ENCODE peak calls at places on chromosomes 7 and 10, in four cellular contexts. One of them, this sample, is unnamed.

GRCh38 chr10:89159761-89160160 is 47.4 kb downstream of the CH25H start:
- DNase-seq in iris pigment epithelial cell: no peak
- DNase-seq in activated CD8-positive, alpha-beta memory T cell treated with anti-CD3 and anti-CD28 coated beads, Interleukin-2, amount 50 U/mL, for 4 hours: no peak
- DNase-seq in kidney glomerular epithelial cell: no peak
- DNase-seq in this sample: no peak

GRCh38 chr10:84344560-84344959 is 16.2 kb downstream of the CCSER2 start:
- DNase-seq in iris pigment epithelial cell: no peak
- DNase-seq in activated CD8-positive, alpha-beta memory T cell treated with anti-CD3 and anti-CD28 coated beads, Interleukin-2, amount 50 U/mL, for 4 hours: no peak
- DNase-seq in kidney glomerular epithelial cell: no peak
- DNase-seq in this sample: no peak

GRCh38 chr10:49661291-49661856 is 18.1 kb upstream of the C10orf53 start:
- DNase-seq in activated CD8-positive, alpha-beta memory T cell treated with anti-CD3 and anti-CD28 coated beads, Interleukin-2, amount 50 U/mL, for 4 hours: no peak
- DNase-seq in kidney glomerular epithelial cell: no peak
- DNase-seq in iris pigment epithelial cell: no peak
- DNase-seq in this sample: peak; percentile 63

GRCh38 chr7:75989726-75990388 is 4.5 kb downstream of the TMEM120A start:
- DNase-seq in iris pigment epithelial cell: no peak
- DNase-seq in kidney glomerular epithelial cell: no peak
- DNase-seq in activated CD8-positive, alpha-beta memory T cell treated with anti-CD3 and anti-CD28 coated beads, Interleukin-2, amount 50 U/mL, for 4 hours: no peak
- DNase-seq in this sample: no peak

GRCh38 chr10:125377368-125377767 is 217.0 kb upstream of the CTBP2 start:
- DNase-seq in kidney glomerular epithelial cell: no peak
- DNase-seq in iris pigment epithelial cell: no peak
- DNase-seq in activated CD8-positive, alpha-beta memory T cell treated with anti-CD3 and anti-CD28 coated beads, Interleukin-2, amount 50 U/mL, for 4 hours: no peak
- DNase-seq in this sample: no peak

GRCh38 chr10:106992064-106992463 is 172.4 kb downstream of the SORCS1 start:
- DNase-seq in kidney glomerular epithelial cell: no peak
- DNase-seq in activated CD8-positive, alpha-beta memory T cell treated with anti-CD3 and anti-CD28 coated beads, Interleukin-2, amount 50 U/mL, for 4 hours: no peak
- DNase-seq in iris pigment epithelial cell: no peak
- DNase-seq in this sample: no peak

GRCh38 chr7:109092268-109092667 is 522.6 kb downstream of the DNAJB9 start:
- DNase-seq in kidney glomerular epithelial cell: no peak
- DNase-seq in iris pigment epithelial cell: no peak
- DNase-seq in activated CD8-positive, alpha-beta memory T cell treated with anti-CD3 and anti-CD28 coated beads, Interleukin-2, amount 50 U/mL, for 4 hours: no peak
- DNase-seq in this sample: no peak

GRCh38 chr10:91796332-91797076 is 1.7 kb upstream of the TNKS2 start:
- DNase-seq in activated CD8-positive, alpha-beta memory T cell treated with anti-CD3 and anti-CD28 coated beads, Interleukin-2, amount 50 U/mL, for 4 hours: peak; percentile 44
- DNase-seq in kidney glomerular epithelial cell: no peak
- DNase-seq in iris pigment epithelial cell: peak; percentile 10
- DNase-seq in this sample: peak; percentile 16

GRCh38 chr10:89224697-89225443 is 17.8 kb upstream of the CH25H start:
- DNase-seq in kidney glomerular epithelial cell: no peak
- DNase-seq in iris pigment epithelial cell: peak; percentile 23
- DNase-seq in activated CD8-positive, alpha-beta memory T cell treated with anti-CD3 and anti-CD28 coated beads, Interleukin-2, amount 50 U/mL, for 4 hours: no peak
- DNase-seq in this sample: no peak

GRCh38 chr7:377069-378040 is 87.4 kb downstream of the FOXL3 start:
- DNase-seq in activated CD8-positive, alpha-beta memory T cell treated with anti-CD3 and anti-CD28 coated beads, Interleukin-2, amount 50 U/mL, for 4 hours: peak; percentile 15
- DNase-seq in iris pigment epithelial cell: no peak
- DNase-seq in kidney glomerular epithelial cell: no peak
- DNase-seq in this sample: no peak

GRCh38 chr10:43945908-43946307 is 297.2 kb upstream of the ZNF32 start:
- DNase-seq in kidney glomerular epithelial cell: no peak
- DNase-seq in iris pigment epithelial cell: no peak
- DNase-seq in activated CD8-positive, alpha-beta memory T cell treated with anti-CD3 and anti-CD28 coated beads, Interleukin-2, amount 50 U/mL, for 4 hours: no peak
- DNase-seq in this sample: no peak

GRCh38 chr7:138208010-138208634 is 131.9 kb downstream of the AKR1D1 start:
- DNase-seq in activated CD8-positive, alpha-beta memory T cell treated with anti-CD3 and anti-CD28 coated beads, Interleukin-2, amount 50 U/mL, for 4 hours: no peak
- DNase-seq in kidney glomerular epithelial cell: no peak
- DNase-seq in iris pigment epithelial cell: no peak
- DNase-seq in this sample: no peak

GRCh38 chr10:113639966-113640365 is 23.9 kb downstream of the NRAP start:
- DNase-seq in iris pigment epithelial cell: no peak
- DNase-seq in activated CD8-positive, alpha-beta memory T cell treated with anti-CD3 and anti-CD28 coated beads, Interleukin-2, amount 50 U/mL, for 4 hours: no peak
- DNase-seq in kidney glomerular epithelial cell: no peak
- DNase-seq in this sample: no peak

GRCh38 chr7:150947761-150948680 is 30.1 kb downstream of the KCNH2 start:
- DNase-seq in kidney glomerular epithelial cell: no peak
- DNase-seq in iris pigment epithelial cell: no peak
- DNase-seq in activated CD8-positive, alpha-beta memory T cell treated with anti-CD3 and anti-CD28 coated beads, Interleukin-2, amount 50 U/mL, for 4 hours: peak; percentile 13
- DNase-seq in this sample: no peak

GRCh38 chr7:84372155-84372621 is 177.6 kb upstream of the SEMA3A start:
- DNase-seq in activated CD8-positive, alpha-beta memory T cell treated with anti-CD3 and anti-CD28 coated beads, Interleukin-2, amount 50 U/mL, for 4 hours: no peak
- DNase-seq in kidney glomerular epithelial cell: peak; percentile 33
- DNase-seq in iris pigment epithelial cell: peak; percentile 99
- DNase-seq in this sample: no peak

GRCh38 chr10:784759-785538 is 95.5 kb upstream of the DIP2C start:
- DNase-seq in iris pigment epithelial cell: peak; percentile 78
- DNase-seq in activated CD8-positive, alpha-beta memory T cell treated with anti-CD3 and anti-CD28 coated beads, Interleukin-2, amount 50 U/mL, for 4 hours: peak; percentile 46
- DNase-seq in kidney glomerular epithelial cell: peak; percentile 41
- DNase-seq in this sample: no peak

GRCh38 chr7:102444961-102445673 is 11.7 kb downstream of the ORAI2 start:
- DNase-seq in iris pigment epithelial cell: no peak
- DNase-seq in kidney glomerular epithelial cell: no peak
- DNase-seq in activated CD8-positive, alpha-beta memory T cell treated with anti-CD3 and anti-CD28 coated beads, Interleukin-2, amount 50 U/mL, for 4 hours: no peak
- DNase-seq in this sample: no peak

GRCh38 chr7:7427363-7427762 is 108.3 kb downstream of the COL28A1 start:
- DNase-seq in kidney glomerular epithelial cell: no peak
- DNase-seq in iris pigment epithelial cell: no peak
- DNase-seq in activated CD8-positive, alpha-beta memory T cell treated with anti-CD3 and anti-CD28 coated beads, Interleukin-2, amount 50 U/mL, for 4 hours: no peak
- DNase-seq in this sample: no peak

GRCh38 chr10:24793648-24794379 is 70.1 kb upstream of the ARHGAP21 start:
- DNase-seq in activated CD8-positive, alpha-beta memory T cell treated with anti-CD3 and anti-CD28 coated beads, Interleukin-2, amount 50 U/mL, for 4 hours: no peak
- DNase-seq in iris pigment epithelial cell: peak; percentile 47
- DNase-seq in kidney glomerular epithelial cell: no peak
- DNase-seq in this sample: no peak

GRCh38 chr7:111873963-111874693 is 311.8 kb upstream of the IMMP2L start:
- DNase-seq in iris pigment epithelial cell: no peak
- DNase-seq in kidney glomerular epithelial cell: no peak
- DNase-seq in activated CD8-positive, alpha-beta memory T cell treated with anti-CD3 and anti-CD28 coated beads, Interleukin-2, amount 50 U/mL, for 4 hours: no peak
- DNase-seq in this sample: no peak

GRCh38 chr7:2321020-2321419 is 6.8 kb upstream of the SNX8 start:
- DNase-seq in kidney glomerular epithelial cell: peak; percentile 13
- DNase-seq in iris pigment epithelial cell: no peak
- DNase-seq in activated CD8-positive, alpha-beta memory T cell treated with anti-CD3 and anti-CD28 coated beads, Interleukin-2, amount 50 U/mL, for 4 hours: no peak
- DNase-seq in this sample: peak; percentile 31

GRCh38 chr10:31698169-31698890 is 230.3 kb downstream of the ARHGAP12 start:
- DNase-seq in activated CD8-positive, alpha-beta memory T cell treated with anti-CD3 and anti-CD28 coated beads, Interleukin-2, amount 50 U/mL, for 4 hours: no peak
- DNase-seq in iris pigment epithelial cell: peak; percentile 93
- DNase-seq in kidney glomerular epithelial cell: no peak
- DNase-seq in this sample: no peak

GRCh38 chr7:47380325-47381131 is 201.4 kb downstream of the TNS3 start:
- DNase-seq in activated CD8-positive, alpha-beta memory T cell treated with anti-CD3 and anti-CD28 coated beads, Interleukin-2, amount 50 U/mL, for 4 hours: no peak
- DNase-seq in iris pigment epithelial cell: peak; percentile 25
- DNase-seq in kidney glomerular epithelial cell: peak; percentile 44
- DNase-seq in this sample: no peak

GRCh38 chr7:143878884-143879283 is 23.1 kb downstream of the TCAF1 start:
- DNase-seq in activated CD8-positive, alpha-beta memory T cell treated with anti-CD3 and anti-CD28 coated beads, Interleukin-2, amount 50 U/mL, for 4 hours: no peak
- DNase-seq in iris pigment epithelial cell: no peak
- DNase-seq in kidney glomerular epithelial cell: no peak
- DNase-seq in this sample: no peak

GRCh38 chr10:112622786-112623185 is 175.8 kb downstream of the VTI1A start:
- DNase-seq in activated CD8-positive, alpha-beta memory T cell treated with anti-CD3 and anti-CD28 coated beads, Interleukin-2, amount 50 U/mL, for 4 hours: no peak
- DNase-seq in iris pigment epithelial cell: no peak
- DNase-seq in kidney glomerular epithelial cell: no peak
- DNase-seq in this sample: no peak

GRCh38 chr7:129882531-129882930 is 70.2 kb downstream of the UBE2H start:
- DNase-seq in activated CD8-positive, alpha-beta memory T cell treated with anti-CD3 and anti-CD28 coated beads, Interleukin-2, amount 50 U/mL, for 4 hours: no peak
- DNase-seq in iris pigment epithelial cell: peak; percentile 31
- DNase-seq in kidney glomerular epithelial cell: no peak
- DNase-seq in this sample: no peak

GRCh38 chr7:140576589-140576988 is 64.0 kb downstream of the DENND2A start:
- DNase-seq in iris pigment epithelial cell: no peak
- DNase-seq in kidney glomerular epithelial cell: no peak
- DNase-seq in activated CD8-positive, alpha-beta memory T cell treated with anti-CD3 and anti-CD28 coated beads, Interleukin-2, amount 50 U/mL, for 4 hours: no peak
- DNase-seq in this sample: no peak

GRCh38 chr7:155119801-155120382 is 49.8 kb downstream of the HTR5A start:
- DNase-seq in activated CD8-positive, alpha-beta memory T cell treated with anti-CD3 and anti-CD28 coated beads, Interleukin-2, amount 50 U/mL, for 4 hours: no peak
- DNase-seq in iris pigment epithelial cell: peak; percentile 9
- DNase-seq in kidney glomerular epithelial cell: no peak
- DNase-seq in this sample: no peak

This sample was measured in DMS153.